ENCODE peak calls at places on chromosome 18, in five cellular contexts. I is psoas muscle; J is GM23248; O is CD4-positive, alpha-beta T cell; G is Peyer's patch. F is an unnamed sample.

GRCh38 chr18:36638224-36638623 is 190.6 kb downstream of the TPGS2 start:
- DNase-seq in G (no peak), J (no peak), I (no peak), O (no peak), F (no peak)

GRCh38 chr18:70634576-70635147 is 345.8 kb downstream of the SOCS6 start:
- DNase-seq in I (no peak), G (no peak), J (peak; percentile 24), O (no peak), F (no peak)

GRCh38 chr18:51390695-51391094 is 193.2 kb upstream of the MEX3C start:
- DNase-seq in J (no peak), O (no peak), I (no peak), G (no peak), F (no peak)

GRCh38 chr18:63997606-63998005 is 27.7 kb downstream of the SERPINB8 start:
- DNase-seq in I (no peak), O (no peak), G (no peak), J (peak; percentile 9), F (no peak)

GRCh38 chr18:21398121-21398520 is 156.1 kb downstream of the GREB1L start:
- DNase-seq in I (no peak), J (no peak), G (no peak), O (no peak), F (no peak)

GRCh38 chr18:76464281-76465259 is 30.5 kb downstream of the ZNF516 start:
- DNase-seq in G (no peak), O (no peak), I (no peak), J (no peak), F (no peak)

GRCh38 chr18:809985-810642 is 1.9 kb downstream of the YES1 start:
- DNase-seq in G (no peak), J (no peak), I (no peak), O (no peak), F (no peak)

GRCh38 chr18:10047237-10047636 is 133.4 kb downstream of the VAPA start:
- DNase-seq in J (peak; percentile 29), G (no peak), O (no peak), I (no peak), F (no peak)

GRCh38 chr18:10131036-10131774 is 217.4 kb downstream of the VAPA start:
- DNase-seq in I (no peak), O (no peak), J (no peak), G (no peak), F (no peak)

GRCh38 chr18:31197676-31198075 is 35.0 kb upstream of the DSC1 start:
- DNase-seq in J (no peak), O (no peak), I (no peak), G (no peak), F (no peak)

GRCh38 chr18:74183110-74183509 is 34.8 kb downstream of the TIMM21 start:
- DNase-seq in J (no peak), G (no peak), I (no peak), O (no peak), F (no peak)

GRCh38 chr18:47968006-47968676 is 37.7 kb upstream of the SMAD2 start:
- DNase-seq in J (peak; percentile 1), G (no peak), O (no peak), I (no peak), F (no peak)

GRCh38 chr18:8052237-8052701 is 485.2 kb downstream of the PTPRM start:
- DNase-seq in O (no peak), G (no peak), J (peak; percentile 57), I (no peak), F (no peak)

GRCh38 chr18:54531402-54532065 is 59.5 kb upstream of the DYNAP start:
- DNase-seq in O (no peak), J (no peak), I (no peak), G (no peak), F (no peak)

GRCh38 chr18:7813131-7813530 is 246.0 kb downstream of the PTPRM start:
- DNase-seq in I (no peak), O (no peak), G (no peak), J (no peak), F (no peak)

GRCh38 chr18:9790261-9790660 is 82.2 kb downstream of the RAB31 start:
- DNase-seq in O (no peak), J (no peak), G (no peak), I (no peak), F (no peak)

GRCh38 chr18:56982756-56983155 is 164.1 kb upstream of the BOD1L2 start:
- DNase-seq in O (no peak), J (no peak), G (no peak), I (no peak), F (no peak)

GRCh38 chr18:59265246-59266018 is 7.8 kb downstream of the RAX start:
- DNase-seq in G (no peak), J (peak; percentile 26), O (no peak), I (no peak), F (no peak)

GRCh38 chr18:55351980-55352714 is 235.8 kb downstream of the TCF4 start:
- DNase-seq in O (no peak), J (no peak), I (no peak), G (no peak), F (no peak)

GRCh38 chr18:78986018-78986481 is 6.4 kb downstream of the SALL3 start:
- DNase-seq in I (no peak), J (peak; percentile 36), O (no peak), G (no peak), F (peak; percentile 46)

GRCh38 chr18:11850821-11851155 is 425 bp upstream of the CHMP1B start:
- DNase-seq in J (peak; percentile 93), O (no peak), G (no peak), I (no peak), F (no peak)

GRCh38 chr18:78890388-78890787 is 89.2 kb upstream of the SALL3 start:
- DNase-seq in G (no peak), O (no peak), I (no peak), J (no peak), F (no peak)

GRCh38 chr18:27428120-27428519 is 243.0 kb upstream of the CHST9 start:
- DNase-seq in O (no peak), G (no peak), J (peak; percentile 1), I (no peak), F (no peak)
- H3K27ac ChIP-seq in O (no peak overlapping the region), G (no peak overlapping the region), J (no peak overlapping the region), I (no peak overlapping the region), F (no peak overlapping the region)

DNA sequence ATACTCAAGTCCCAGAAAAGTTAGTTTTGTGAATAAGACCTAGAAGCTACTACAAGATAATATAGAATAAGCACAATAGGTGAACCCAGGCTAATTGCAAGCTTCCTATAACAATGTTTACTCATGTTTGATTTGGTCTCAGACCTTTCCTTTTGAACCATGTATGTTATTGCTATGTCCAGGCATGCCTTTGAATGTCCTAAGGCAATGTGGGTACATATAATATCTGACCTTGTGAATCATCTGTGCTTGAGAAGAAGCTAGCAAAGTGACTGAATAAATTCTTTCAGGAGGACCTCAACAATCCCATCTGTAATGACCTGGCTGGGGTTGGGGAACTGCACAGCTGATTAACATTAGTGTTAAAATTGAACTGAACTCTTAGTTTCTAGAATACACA is 1285.9 kb upstream of the CELF4 start:
- DNase-seq in O (no peak), J (no peak), I (no peak), G (no peak), F (no peak)
- H3K27ac ChIP-seq in O (no peak overlapping the region), J (no peak overlapping the region), I (no peak overlapping the region), G (no peak overlapping the region), F (no peak overlapping the region)

DNA sequence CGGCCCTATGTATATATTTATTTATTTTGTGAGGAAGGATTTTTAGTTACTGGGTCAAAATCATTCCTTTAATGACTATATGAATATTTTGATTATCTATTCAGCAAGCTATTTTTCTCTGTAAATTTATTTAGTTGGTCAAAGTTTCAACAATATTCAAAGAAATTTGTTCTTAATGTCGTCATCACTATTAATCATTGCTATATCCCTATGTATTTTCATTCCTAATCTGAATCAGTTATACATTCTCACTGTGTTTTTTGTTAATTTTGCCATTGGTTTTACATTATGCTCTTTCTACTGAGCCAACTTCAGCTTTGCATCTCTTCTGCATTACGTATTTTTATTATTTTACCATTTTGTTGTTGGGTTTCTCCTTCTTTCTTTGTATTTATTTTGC is 105.7 kb downstream of the CCDC178 start:
- DNase-seq in I (no peak), J (no peak), O (no peak), G (no peak), F (no peak)
- H3K27ac ChIP-seq in I (no peak overlapping the region), J (no peak overlapping the region), O (no peak overlapping the region), G (no peak overlapping the region), F (no peak overlapping the region)

GRCh38 chr18:28087173-28087563 is 89.8 kb downstream of the CDH2 start:
- DNase-seq in G (no peak), J (peak; percentile 59), I (no peak), O (no peak), F (no peak)
- H3K27ac ChIP-seq in G (no peak overlapping the region), J (peak overlapping the region; percentile 69), I (no peak overlapping the region), O (no peak overlapping the region), F (peak overlapping the region; percentile 79)

DNA sequence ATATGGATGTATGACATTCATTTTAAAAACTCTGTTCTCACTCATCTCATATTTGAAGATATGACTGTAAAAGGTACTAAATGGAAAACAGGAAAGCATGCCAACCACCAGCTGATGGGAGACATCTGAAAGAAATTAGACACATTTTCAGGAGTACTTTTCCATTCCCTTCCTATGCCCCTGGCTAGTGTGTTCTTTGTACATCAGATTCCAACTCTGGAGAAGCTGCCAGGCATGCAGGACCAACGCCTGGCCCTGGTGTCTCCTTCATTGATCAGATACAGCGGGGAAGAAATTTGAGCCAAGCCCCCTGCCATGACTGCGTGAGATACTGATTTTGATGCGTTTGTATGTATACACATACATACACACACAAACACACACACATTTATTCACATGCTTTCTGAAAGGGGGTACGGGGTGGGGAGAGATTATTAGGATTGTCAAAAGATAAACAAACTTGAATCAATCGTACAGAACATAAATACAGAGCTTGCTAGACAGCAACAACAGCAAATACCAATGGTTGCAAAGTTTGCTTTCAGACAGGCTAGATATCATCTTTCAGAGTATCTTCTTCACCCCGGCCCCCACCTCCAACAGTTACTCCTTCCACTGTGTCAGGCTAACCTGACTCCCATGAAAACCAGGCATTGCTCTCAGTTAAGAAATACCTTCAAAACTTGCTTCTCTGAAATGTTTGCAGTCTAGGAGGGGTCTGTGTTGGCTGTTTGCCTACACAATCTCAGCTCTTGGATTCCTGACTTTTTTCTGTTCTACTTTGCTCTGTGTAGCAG is 599.2 kb upstream of the SYT4 start:
- DNase-seq in J (peak; percentile 20), I (no peak), G (no peak), O (no peak), F (no peak)
- H3K27ac ChIP-seq in J (no peak overlapping the region), I (no peak overlapping the region), G (no peak overlapping the region), O (no peak overlapping the region), F (no peak overlapping the region)

F was measured in substantia nigra.